ENCODE peak calls at places on chromosomes 3 and 15, in seven cellular contexts. T is fibroblast of pulmonary artery, Y is IMR-90, A is tibial artery, S is fibroblast of lung, N is lung, Z is heart right ventricle. J is an unnamed sample.

GRCh38 chr3:172951511-172951910 is 189.5 kb downstream of the SPATA16 start:
- DNase-seq in T (no peak), Y (no peak), A (no peak), S (no peak), N (no peak), Z (no peak), J (no peak)

GRCh38 chr3:42216820-42217416 is 49.1 kb downstream of the CCK start:
- DNase-seq in T (peak; percentile 15), Y (peak; percentile 59), A (no peak), S (no peak), N (no peak), Z (no peak), J (no peak)

GRCh38 chr3:7309707-7310106 is 448.8 kb downstream of the GRM7 start:
- DNase-seq in T (peak; percentile 96), Y (no peak), A (peak; percentile 64), S (peak; percentile 62), N (peak; percentile 53), Z (peak; percentile 22), J (peak; percentile 21)

GRCh38 chr15:24772256-24772655 is 96.7 kb downstream of the NPAP1 start:
- DNase-seq in T (no peak), Y (no peak), A (no peak), S (no peak), N (no peak), Z (no peak), J (no peak)

GRCh38 chr15:49646891-49647290 is 26.0 kb downstream of the DTWD1 start:
- DNase-seq in T (no peak), Y (peak; percentile 58), A (no peak), S (no peak), N (no peak), Z (no peak), J (no peak)

GRCh38 chr3:120931593-120931992 is 23.6 kb downstream of the STXBP5L start:
- DNase-seq in T (no peak), Y (no peak), A (no peak), S (no peak), N (no peak), Z (no peak), J (no peak)

GRCh38 chr3:124345845-124346244 is 353.9 kb upstream of the ROPN1 start:
- DNase-seq in T (no peak), Y (no peak), A (no peak), S (no peak), N (no peak), Z (no peak), J (no peak)

GRCh38 chr15:34793901-34794300 is 1.4 kb downstream of the ACTC1 start:
- DNase-seq in T (no peak), Y (no peak), A (no peak), S (no peak), N (no peak), Z (peak; percentile 30), J (no peak)

GRCh38 chr3:24254649-24255048 is 240.0 kb downstream of the THRB start:
- DNase-seq in T (peak; percentile 58), Y (peak; percentile 84), A (no peak), S (peak; percentile 87), N (no peak), Z (no peak), J (no peak)

GRCh38 chr3:151503074-151503473 is 42.2 kb upstream of the IGSF10 start:
- DNase-seq in T (no peak), Y (no peak), A (no peak), S (no peak), N (no peak), Z (no peak), J (no peak)

GRCh38 chr3:4633078-4634004 is 140.2 kb downstream of the ITPR1 start:
- DNase-seq in T (peak; percentile 85), Y (peak; percentile 72), A (no peak), S (peak; percentile 83), N (no peak), Z (no peak), J (no peak)

GRCh38 chr3:128851601-128852000 is 27.8 kb upstream of the ACAD9 start:
- DNase-seq in T (no peak), Y (no peak), A (no peak), S (no peak), N (no peak), Z (no peak), J (no peak)

GRCh38 chr3:42655331-42655888 is 1.9 kb downstream of the ZBTB47 start:
- DNase-seq in T (no peak), Y (no peak), A (peak; percentile 48), S (peak; percentile 30), N (no peak), Z (peak; percentile 41), J (no peak)

GRCh38 chr3:197667968-197668367 is 68.7 kb downstream of the RUBCN start:
- DNase-seq in T (no peak), Y (no peak), A (no peak), S (no peak), N (no peak), Z (no peak), J (no peak)

GRCh38 chr3:107545680-107546120 is 22.9 kb downstream of the BBX start:
- DNase-seq in T (no peak), Y (peak; percentile 39), A (no peak), S (no peak), N (no peak), Z (no peak), J (no peak)

GRCh38 chr15:88255496-88256171 is 905 bp downstream of the NTRK3 start:
- DNase-seq in T (peak; percentile 45), Y (peak; percentile 20), A (peak; percentile 52), S (peak; percentile 14), N (no peak), Z (peak; percentile 33), J (no peak)

GRCh38 chr15:39920510-39921273 is 626 bp upstream of the GPR176 start:
- DNase-seq in T (peak; percentile 83), Y (peak; percentile 84), A (peak; percentile 73), S (peak; percentile 70), N (peak; percentile 73), Z (peak; percentile 81), J (peak; percentile 80)

GRCh38 chr15:67110958-67111864 is 45.8 kb downstream of the SMAD3 start:
- DNase-seq in T (no peak), Y (peak; percentile 54), A (no peak), S (no peak), N (no peak), Z (no peak), J (no peak)

GRCh38 chr15:68224546-68225250 is 4.8 kb downstream of the CLN6 start:
- DNase-seq in T (no peak), Y (no peak), A (no peak), S (no peak), N (peak; percentile 17), Z (no peak), J (no peak)

GRCh38 chr15:66713843-66714508 is 11.9 kb downstream of the SMAD6 start:
- DNase-seq in T (no peak), Y (no peak), A (no peak), S (no peak), N (no peak), Z (no peak), J (peak; percentile 26)

GRCh38 chr15:92079647-92080255 is 226.2 kb downstream of the SLCO3A1 start:
- DNase-seq in T (no peak), Y (no peak), A (no peak), S (no peak), N (no peak), Z (no peak), J (no peak)

GRCh38 chr3:109952924-109953323 is 615.6 kb upstream of the DPPA4 start:
- DNase-seq in T (peak; percentile 78), Y (peak; percentile 16), A (no peak), S (peak; percentile 38), N (no peak), Z (no peak), J (no peak)

DNA sequence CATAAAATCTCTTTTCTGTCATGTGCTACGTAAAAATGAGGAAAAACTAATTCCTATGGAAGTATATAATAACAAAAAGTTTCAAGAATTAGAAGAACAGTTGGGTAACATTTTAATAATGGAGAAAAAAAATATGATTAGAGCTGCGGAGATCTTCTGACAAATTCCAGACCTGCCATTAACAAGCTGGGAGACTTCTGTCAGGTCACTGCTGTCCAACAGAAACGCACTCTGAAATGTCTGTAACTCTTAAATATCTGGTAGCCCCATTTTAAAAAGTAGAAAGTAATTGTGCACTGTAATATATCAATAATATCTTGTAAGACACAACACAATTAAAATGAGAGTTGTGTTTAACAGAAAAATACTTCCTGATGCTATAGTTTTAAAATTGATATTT is 15.7 kb downstream of the GOLIM4 start:
- DNase-seq in T (no peak), Y (no peak), A (no peak), S (no peak), N (no peak), Z (no peak), J (no peak)
- H3K4me3 ChIP-seq in T (no peak overlapping the region), Y (no peak overlapping the region), A (no peak overlapping the region), S (no peak overlapping the region), N (no peak overlapping the region), Z (no peak overlapping the region), J (no peak overlapping the region)

GRCh38 chr15:59104912-59105732 is at the start of gene CCNB2:
- DNase-seq in T (peak; percentile 95), Y (peak; percentile 94), A (peak; percentile 83), S (peak; percentile 95), N (peak; percentile 88), Z (peak; percentile 79), J (peak; percentile 86)

GRCh38 chr15:59104602-59104911 is 389 bp upstream of the CCNB2 start:
- DNase-seq in T (no peak), Y (no peak), A (no peak), S (no peak), N (no peak), Z (no peak), J (peak; percentile 13)

GRCh38 chr15:59111267-59111666 is 6.3 kb downstream of the CCNB2 start:
- DNase-seq in T (no peak), Y (no peak), A (no peak), S (no peak), N (no peak), Z (no peak), J (no peak)

DNA sequence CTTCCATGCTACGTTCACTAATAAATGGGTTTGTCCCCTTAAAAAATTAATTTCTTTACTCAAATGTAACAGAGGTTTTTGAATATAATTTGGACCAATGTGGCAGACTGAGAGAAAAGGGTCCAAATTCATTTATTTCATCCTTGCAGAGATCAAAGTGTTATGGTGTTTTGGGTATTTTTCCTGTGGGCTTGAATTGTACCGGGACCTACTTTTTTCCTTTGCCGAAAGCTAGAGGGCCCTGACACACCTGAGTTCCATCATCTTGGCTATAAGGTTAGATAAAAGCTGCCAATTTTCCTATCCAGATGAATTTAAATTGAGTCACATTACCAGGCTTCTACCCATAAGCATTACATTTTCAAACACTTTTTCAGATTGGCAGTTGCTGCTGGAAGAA is 893 bp downstream of the CCNB2 start:
- DNase-seq in T (no peak), Y (no peak), A (no peak), S (no peak), N (no peak), Z (no peak), J (no peak)
- TF ChIP-seq CTCF in T (peak; percentile 6), Y (no peak), A (no peak), S (no peak), N (no peak), Z (no peak), J (no peak)

DNA sequence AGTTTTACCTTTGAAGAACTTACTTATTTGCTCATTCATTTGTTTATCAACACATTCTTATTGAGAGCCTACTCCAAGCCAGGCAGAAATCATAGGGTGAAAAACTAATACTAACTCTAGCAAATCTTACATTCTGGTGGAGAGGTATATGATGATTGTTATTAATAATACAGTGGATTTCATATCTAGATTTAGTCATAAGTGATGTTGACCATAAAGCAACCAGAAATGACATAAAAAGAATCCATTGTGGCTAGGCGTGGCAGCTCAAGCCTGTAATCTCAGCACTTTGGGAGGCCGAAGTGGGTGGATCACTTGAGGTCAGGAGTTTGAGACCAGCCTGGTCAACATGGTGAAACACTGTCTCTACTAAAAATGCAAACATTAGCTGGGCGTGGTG is 26.2 kb upstream of the IL20RB start:
- DNase-seq in T (no peak), Y (no peak), A (no peak), S (no peak), N (no peak), Z (no peak), J (peak; percentile 16)
- H3K4me3 ChIP-seq in T (peak overlapping the region; percentile 60), Y (no peak overlapping the region), A (no peak overlapping the region), S (no peak overlapping the region), N (no peak overlapping the region), Z (peak overlapping the region; percentile 43), J (no peak overlapping the region)

GRCh38 chr3:118628704-118629341 is 405.8 kb downstream of the IGSF11 start:
- DNase-seq in T (peak; percentile 64), Y (peak; percentile 72), A (peak; percentile 23), S (peak; percentile 76), N (peak; percentile 39), Z (peak; percentile 16), J (peak; percentile 58)
- TF ChIP-seq CTCF in T (peak; percentile 77), Y (peak; percentile 79), A (peak; percentile 51), S (peak; percentile 78), N (no peak), Z (peak; percentile 69), J (peak; percentile 74)

J was measured in transverse colon.